ENCODE peak calls at places on chromosome 13, in four cellular contexts. I is Peyer's patch, W is iPS DF 6.9, Q is breast epithelium. G is an unnamed sample. For H3K4me1, the result is how much of the 10 kb centered on the place peaks cover.

GRCh38 chr13:80276371-80277289 is 64.3 kb downstream of the SPRY2 start:
- DNase-seq in I (no peak), W (no peak), Q (no peak), G (no peak)

GRCh38 chr13:45219938-45220375 is 19.1 kb upstream of the KCTD4 start:
- DNase-seq in I (no peak), W (no peak), Q (no peak), G (no peak)

GRCh38 chr13:78657699-78658629 is 991 bp downstream of the OBI1 start:
- DNase-seq in I (no peak), W (peak), Q (no peak), G (no peak)

GRCh38 chr13:67880916-67881315 is 650.8 kb upstream of the PCDH9 start:
- DNase-seq in I (no peak), W (no peak), Q (no peak), G (no peak)

GRCh38 chr13:31431722-31432137 is 232.0 kb downstream of the B3GLCT start:
- DNase-seq in I (peak), W (peak), Q (no peak), G (peak)

GRCh38 chr13:87087741-87088140 is 583.4 kb upstream of the SLITRK5 start:
- DNase-seq in I (no peak), W (no peak), Q (no peak), G (no peak)

GRCh38 chr13:41216160-41216559 is 21.8 kb upstream of the KBTBD7 start:
- DNase-seq in I (no peak), W (no peak), Q (no peak), G (no peak)

GRCh38 chr13:95710313-95710712 is 33.4 kb downstream of the DNAJC3 start:
- DNase-seq in I (no peak), W (no peak), Q (no peak), G (no peak)

DNA sequence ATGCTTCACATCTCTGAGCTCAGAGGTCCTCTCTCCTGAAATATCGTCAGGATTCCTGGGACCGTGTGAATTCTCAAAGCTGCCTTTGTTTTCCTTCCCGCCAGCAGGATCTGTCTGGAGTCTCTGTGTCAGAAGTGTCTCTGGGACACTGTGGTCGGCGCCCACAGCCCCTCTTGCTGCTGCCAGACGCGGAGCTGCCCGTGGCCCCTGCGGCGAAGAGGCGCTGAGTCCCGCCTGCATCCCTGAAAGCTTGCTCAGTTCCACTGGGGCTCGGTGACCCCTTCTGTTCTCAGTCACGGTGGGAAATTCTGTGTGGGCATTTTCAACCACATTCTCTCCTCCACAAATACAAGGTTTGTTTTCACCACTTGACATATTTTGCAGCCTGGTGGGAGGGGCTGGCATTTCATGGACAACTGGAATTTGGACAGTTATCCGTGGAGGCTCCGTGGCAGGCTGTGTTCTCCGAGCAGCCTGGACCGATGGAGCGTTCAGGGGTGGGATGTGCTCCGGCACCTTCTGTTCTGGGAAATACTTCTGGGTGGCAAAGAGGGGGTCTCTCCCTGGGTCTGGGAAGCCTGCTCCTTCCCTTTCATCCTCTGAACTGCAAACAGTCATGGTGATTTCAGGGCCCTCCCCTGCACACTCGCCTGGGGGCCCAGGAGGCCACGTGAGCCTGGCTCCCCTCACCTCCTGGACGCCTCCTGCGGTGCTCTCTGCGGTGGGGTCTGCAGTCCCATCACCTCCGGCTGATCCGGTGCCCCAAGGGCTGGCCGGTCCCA is 42.6 kb upstream of the GRTP1 start:
- DNase-seq in I (peak), W (no peak), Q (no peak), G (no peak)
- H3K27ac ChIP-seq in I (no peak), W (no peak), Q (no peak), G (no peak)

GRCh38 chr13:43058318-43058674 is 34.9 kb downstream of the DNAJC15 start:
- DNase-seq in I (peak), W (no peak), Q (no peak), G (no peak)

GRCh38 chr13:43061496-43062280 is 38.3 kb downstream of the DNAJC15 start:
- DNase-seq in I (no peak), W (no peak), Q (no peak), G (no peak)

GRCh38 chr13:43057653-43058317 is 34.4 kb downstream of the DNAJC15 start:
- DNase-seq in I (peak), W (no peak), Q (no peak), G (peak)

GRCh38 chr13:43054803-43055802 is 31.7 kb downstream of the DNAJC15 start:
- DNase-seq in I (no peak), W (peak), Q (no peak), G (peak)

GRCh38 chr13:43058836-43059235 is 35.5 kb downstream of the DNAJC15 start:
- DNase-seq in I (no peak), W (no peak), Q (no peak), G (no peak)
- H3K4me1 ChIP-seq in I (under half), W (under half), Q (under half), G (under half)

DNA sequence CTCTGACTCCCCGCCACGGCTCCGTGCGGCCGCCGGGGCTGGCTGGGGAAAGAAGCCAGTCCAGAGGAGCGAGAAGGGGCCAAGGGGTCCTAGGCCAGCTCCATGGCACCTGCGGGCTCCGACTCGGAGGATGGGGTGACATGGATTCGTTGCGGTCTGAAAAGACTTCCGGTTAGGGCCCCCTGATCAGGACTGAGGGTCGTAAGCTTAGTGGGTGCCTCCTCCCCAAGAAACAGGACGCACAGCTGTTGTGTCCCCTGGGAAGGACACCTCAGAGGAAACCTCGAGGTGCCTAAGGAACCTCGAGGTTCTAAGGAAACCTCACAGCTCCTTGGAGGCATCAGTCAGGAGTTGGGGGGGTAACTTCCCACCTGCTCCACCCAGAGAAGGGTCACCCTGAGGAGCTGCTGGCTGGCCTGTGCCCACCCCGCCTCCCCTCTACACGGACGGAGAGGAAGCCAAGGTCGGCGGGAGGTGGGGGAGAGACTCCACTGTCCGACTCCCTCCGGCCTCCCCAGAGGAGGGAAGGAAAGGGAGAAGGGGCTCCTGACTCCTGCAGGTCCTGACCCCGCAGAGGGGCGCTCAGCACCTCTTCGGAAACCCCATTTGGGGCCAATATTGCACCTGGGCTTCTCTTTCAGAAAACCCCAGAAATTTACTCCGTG is 845 bp downstream of the ATP12A start:
- DNase-seq in I (peak), W (no peak), Q (no peak), G (no peak)
- H3K4me3 ChIP-seq in I (peak), W (peak), Q (no peak), G (no peak)

DNA sequence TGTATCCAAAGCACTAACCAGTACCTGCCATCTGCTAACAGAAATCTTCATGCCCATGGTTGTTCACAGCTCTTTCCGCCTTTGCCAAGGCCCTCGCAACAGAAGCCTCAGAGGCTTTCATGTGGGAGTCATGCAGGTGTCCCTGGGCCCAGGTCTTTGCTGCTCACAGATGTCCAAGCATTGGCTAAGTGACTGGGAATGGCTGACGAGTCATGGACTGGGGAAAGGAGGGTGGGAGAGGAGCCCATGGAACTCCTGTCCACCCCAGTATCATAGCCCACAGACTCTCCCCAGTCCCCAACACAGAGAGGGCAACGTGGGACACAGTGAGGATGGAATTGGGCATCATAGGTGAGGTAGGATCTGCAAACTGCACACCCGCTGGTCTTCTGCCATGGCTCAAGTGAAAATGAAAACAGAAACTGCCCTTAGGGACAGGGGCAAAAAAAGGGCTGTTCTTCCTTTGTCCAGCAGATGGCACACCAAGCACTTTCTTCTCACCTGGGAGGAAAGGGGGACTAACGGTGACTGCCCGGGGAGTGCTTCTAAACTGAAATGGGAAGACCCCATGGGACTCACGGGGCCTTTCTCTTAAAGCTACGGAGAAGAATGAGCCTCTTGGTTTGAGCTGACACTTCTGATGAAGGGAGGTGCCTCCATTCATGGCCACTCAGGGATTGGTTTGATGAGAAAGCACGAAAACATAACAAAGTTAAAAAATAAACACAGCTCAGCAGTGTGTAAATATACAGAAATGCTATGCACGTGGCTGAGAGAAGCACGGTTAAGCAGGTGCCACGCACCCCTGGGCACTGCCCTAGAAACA is 11.1 kb upstream of the DHRS12 start:
- DNase-seq in I (peak), W (no peak), Q (no peak), G (peak)
- H3K27ac ChIP-seq in I (no peak), W (no peak), Q (peak), G (peak)

DNA sequence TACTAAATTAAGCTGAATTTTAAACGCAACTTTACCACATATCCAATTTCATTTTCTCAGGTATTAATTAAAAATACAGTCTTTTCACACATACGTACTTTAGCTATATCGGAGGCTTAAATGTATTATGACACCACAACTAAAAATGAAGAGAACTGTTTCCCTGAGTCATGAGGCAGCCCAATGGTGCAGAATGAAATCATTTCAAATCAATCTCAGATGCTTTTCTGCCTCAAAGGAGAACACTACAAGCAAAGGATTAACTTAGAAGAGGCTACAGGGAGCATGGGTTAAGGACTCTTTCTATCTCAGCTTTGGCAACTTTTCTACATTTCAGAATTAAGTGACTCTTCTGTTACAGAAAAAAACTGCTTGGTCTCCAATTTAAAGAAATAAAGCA is 516.3 kb upstream of the HTR2A start:
- DNase-seq in I (no peak), W (no peak), Q (no peak), G (no peak)
- H3K4me1 ChIP-seq in I (under half), W (under half), Q (under half), G (under half)

DNA sequence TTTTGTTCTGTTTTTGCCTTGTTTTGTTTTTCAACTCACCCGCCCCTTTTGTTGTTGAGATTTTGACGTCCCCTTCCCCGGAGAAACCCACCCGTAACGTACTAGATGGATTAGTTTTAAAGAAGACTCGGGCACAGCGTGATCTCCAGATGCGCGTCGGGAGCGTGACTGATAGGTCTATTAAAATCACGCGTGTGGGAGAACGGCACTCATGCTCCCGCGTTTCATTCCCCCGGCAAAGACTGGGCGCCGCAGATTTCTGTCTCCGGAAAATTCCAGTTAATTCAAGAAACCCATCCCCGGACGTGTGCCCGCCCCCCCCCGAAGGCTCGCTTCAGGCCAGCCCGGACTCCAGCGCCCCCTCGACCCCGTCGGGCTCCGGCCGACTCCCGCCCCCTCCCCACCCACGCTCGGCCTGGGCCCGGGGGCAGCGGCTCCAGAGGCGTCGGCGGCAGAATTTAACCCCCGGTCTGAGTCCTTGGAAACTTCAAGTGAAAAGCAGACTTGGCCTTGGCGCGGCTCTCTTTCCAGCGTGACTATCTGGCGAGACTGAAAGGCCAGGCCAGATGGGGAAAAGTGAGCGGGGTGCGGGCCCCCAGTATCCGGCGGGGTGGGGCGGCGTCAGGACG is 5.1 kb downstream of the SOX1 start:
- DNase-seq in I (no peak), W (no peak), Q (no peak), G (no peak)
- H3K4me3 ChIP-seq in I (no peak), W (peak), Q (no peak), G (no peak)

DNA sequence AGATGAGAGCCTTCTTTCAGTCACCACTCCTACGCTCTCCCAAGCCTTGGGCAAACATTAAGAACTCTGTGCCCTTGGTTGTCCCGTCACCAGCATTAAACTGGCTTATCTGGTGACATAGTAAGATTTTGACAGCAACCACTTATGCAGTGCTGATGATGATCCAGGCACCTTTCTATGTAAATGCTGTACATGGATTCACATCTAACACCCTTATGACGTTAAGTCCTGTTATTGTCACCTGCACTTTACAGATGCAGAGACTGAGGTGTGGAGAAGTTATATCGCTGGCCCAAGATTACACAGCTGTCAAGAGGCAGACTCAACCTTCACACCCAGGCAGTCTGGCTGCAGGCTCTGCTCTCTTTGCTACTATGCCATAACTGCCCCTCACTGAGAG is 25.0 kb downstream of the RASL11A start:
- DNase-seq in I (no peak), W (no peak), Q (no peak), G (no peak)
- H3K27ac ChIP-seq in I (no peak), W (no peak), Q (no peak), G (no peak)

GRCh38 chr13:98172570-98173405 is 4.3 kb downstream of the RNF113B start:
- DNase-seq in I (no peak), W (no peak), Q (no peak), G (no peak)
- H3K4me1 ChIP-seq in I (under half), W (under half), Q (under half), G (under half)

G was measured in CD4-positive, alpha-beta memory T cell.